ENCODE peak calls at places on chromosomes 13 and 19, in four cellular contexts. One of them, this sample, is unnamed.

GRCh38 chr13:49938921-49939320 is 2.8 kb upstream of the SPRYD7 start:
- DNase-seq in hepatocyte: peak
- DNase-seq in astrocyte of the cerebellum: no peak
- DNase-seq in GM20000: no peak
- DNase-seq in this sample: no peak

GRCh38 chr13:100941811-100942361 is 267.3 kb upstream of the TMTC4 start:
- DNase-seq in GM20000: no peak
- DNase-seq in hepatocyte: no peak
- DNase-seq in astrocyte of the cerebellum: no peak
- DNase-seq in this sample: no peak

GRCh38 chr13:50156140-50156539 is 140.9 kb downstream of the KCNRG start:
- DNase-seq in astrocyte of the cerebellum: peak
- DNase-seq in hepatocyte: no peak
- DNase-seq in GM20000: no peak
- DNase-seq in this sample: no peak

GRCh38 chr19:44927746-44928145 is 13.3 kb downstream of the APOC1 start:
- DNase-seq in astrocyte of the cerebellum: peak
- DNase-seq in GM20000: no peak
- DNase-seq in hepatocyte: no peak
- DNase-seq in this sample: no peak

GRCh38 chr13:100443278-100443997 is 145.2 kb downstream of the GGACT start:
- DNase-seq in astrocyte of the cerebellum: no peak
- DNase-seq in GM20000: no peak
- DNase-seq in hepatocyte: no peak
- DNase-seq in this sample: no peak

GRCh38 chr13:106493569-106493968 is 41.9 kb downstream of the EFNB2 start:
- DNase-seq in hepatocyte: no peak
- DNase-seq in astrocyte of the cerebellum: no peak
- DNase-seq in GM20000: peak
- DNase-seq in this sample: no peak

GRCh38 chr19:8050274-8051096 is 2.1 kb upstream of the CCL25 start:
- DNase-seq in hepatocyte: peak
- DNase-seq in GM20000: peak
- DNase-seq in astrocyte of the cerebellum: peak
- DNase-seq in this sample: peak

GRCh38 chr13:111315347-111315995 is 5.0 kb upstream of the TEX29 start:
- DNase-seq in GM20000: no peak
- DNase-seq in astrocyte of the cerebellum: no peak
- DNase-seq in hepatocyte: no peak
- DNase-seq in this sample: no peak

GRCh38 chr19:45423589-45424190 is at the start of gene ERCC1:
- DNase-seq in GM20000: peak
- DNase-seq in astrocyte of the cerebellum: peak
- DNase-seq in hepatocyte: peak
- DNase-seq in this sample: peak

GRCh38 chr19:39444598-39445257 is 654 bp upstream of the SUPT5H start:
- DNase-seq in hepatocyte: no peak
- DNase-seq in GM20000: no peak
- DNase-seq in astrocyte of the cerebellum: no peak
- DNase-seq in this sample: no peak

GRCh38 chr19:48819366-48819816 is 8.6 kb upstream of the BCAT2 start:
- DNase-seq in hepatocyte: peak
- DNase-seq in astrocyte of the cerebellum: no peak
- DNase-seq in GM20000: no peak
- DNase-seq in this sample: no peak

GRCh38 chr19:53908106-53908932 is 759 bp upstream of the CACNG7 start:
- DNase-seq in hepatocyte: peak
- DNase-seq in astrocyte of the cerebellum: peak
- DNase-seq in GM20000: peak
- DNase-seq in this sample: peak

GRCh38 chr19:49422407-49423277 is 599 bp downstream of the PTH2 start:
- DNase-seq in GM20000: peak
- DNase-seq in hepatocyte: peak
- DNase-seq in astrocyte of the cerebellum: no peak
- DNase-seq in this sample: peak

GRCh38 chr19:44752816-44753618 is 4.5 kb downstream of the BCL3 start:
- DNase-seq in hepatocyte: peak
- DNase-seq in astrocyte of the cerebellum: peak
- DNase-seq in GM20000: peak
- DNase-seq in this sample: peak

GRCh38 chr13:40149611-40150283 is 494.3 kb downstream of the COG6 start:
- DNase-seq in GM20000: no peak
- DNase-seq in hepatocyte: peak
- DNase-seq in astrocyte of the cerebellum: peak
- DNase-seq in this sample: no peak

GRCh38 chr13:41075034-41075433 is 13.7 kb downstream of the WBP4 start:
- DNase-seq in GM20000: peak
- DNase-seq in hepatocyte: peak
- DNase-seq in astrocyte of the cerebellum: peak
- DNase-seq in this sample: peak

GRCh38 chr19:13980340-13980739 is 25.8 kb downstream of the RFX1 start:
- DNase-seq in hepatocyte: no peak
- DNase-seq in GM20000: no peak
- DNase-seq in astrocyte of the cerebellum: no peak
- DNase-seq in this sample: no peak

GRCh38 chr13:90336507-90336906 is 1011.0 kb upstream of the MIR17HG start:
- DNase-seq in GM20000: no peak
- DNase-seq in astrocyte of the cerebellum: no peak
- DNase-seq in hepatocyte: no peak
- DNase-seq in this sample: no peak

GRCh38 chr13:73765651-73766384 is 368.4 kb downstream of the KLF12 start:
- DNase-seq in hepatocyte: peak
- DNase-seq in astrocyte of the cerebellum: peak
- DNase-seq in GM20000: peak
- DNase-seq in this sample: peak

GRCh38 chr19:58033741-58034475 is at the start of gene ZSCAN1:
- DNase-seq in astrocyte of the cerebellum: no peak
- DNase-seq in GM20000: no peak
- DNase-seq in hepatocyte: peak
- DNase-seq in this sample: peak

GRCh38 chr19:35171730-35172129 is 17.2 kb downstream of the FXYD5 start:
- DNase-seq in hepatocyte: no peak
- DNase-seq in GM20000: no peak
- DNase-seq in astrocyte of the cerebellum: no peak
- DNase-seq in this sample: no peak

GRCh38 chr13:59834801-59835200 is 328.9 kb downstream of the DIAPH3 start:
- DNase-seq in GM20000: no peak
- DNase-seq in astrocyte of the cerebellum: peak
- DNase-seq in hepatocyte: no peak
- DNase-seq in this sample: no peak

GRCh38 chr19:46860846-46861690 is at the start of gene ARHGAP35:
- DNase-seq in astrocyte of the cerebellum: no peak
- DNase-seq in hepatocyte: peak
- DNase-seq in GM20000: peak
- DNase-seq in this sample: no peak

GRCh38 chr19:19817357-19817756 is 4.2 kb downstream of the ZNF506 start:
- DNase-seq in GM20000: no peak
- DNase-seq in hepatocyte: no peak
- DNase-seq in astrocyte of the cerebellum: no peak
- DNase-seq in this sample: peak

GRCh38 chr19:29268103-29268502 is 55.2 kb upstream of the UQCRFS1 start:
- DNase-seq in hepatocyte: no peak
- DNase-seq in GM20000: no peak
- DNase-seq in astrocyte of the cerebellum: no peak
- DNase-seq in this sample: no peak

GRCh38 chr19:47110521-47111080 is 3.0 kb downstream of the ZC3H4 start:
- DNase-seq in astrocyte of the cerebellum: no peak
- DNase-seq in hepatocyte: no peak
- DNase-seq in GM20000: no peak
- DNase-seq in this sample: peak

GRCh38 chr13:99416411-99417121 is 84.7 kb upstream of the TM9SF2 start:
- DNase-seq in astrocyte of the cerebellum: no peak
- DNase-seq in hepatocyte: no peak
- DNase-seq in GM20000: no peak
- DNase-seq in this sample: peak

GRCh38 chr13:112956516-112957294 is 12.3 kb upstream of the MCF2L start:
- DNase-seq in GM20000: no peak
- DNase-seq in astrocyte of the cerebellum: no peak
- DNase-seq in hepatocyte: no peak
- DNase-seq in this sample: no peak
- TF ChIP-seq CTCF in GM20000: no peak
- TF ChIP-seq CTCF in astrocyte of the cerebellum: no peak
- TF ChIP-seq CTCF in hepatocyte: no peak
- TF ChIP-seq CTCF in this sample: no peak

GRCh38 chr19:40549007-40549708 is 27.5 kb upstream of the SHKBP1 start:
- DNase-seq in hepatocyte: peak
- DNase-seq in GM20000: peak
- DNase-seq in astrocyte of the cerebellum: peak
- DNase-seq in this sample: peak
- TF ChIP-seq CTCF in hepatocyte: peak
- TF ChIP-seq CTCF in GM20000: peak
- TF ChIP-seq CTCF in astrocyte of the cerebellum: peak
- TF ChIP-seq CTCF in this sample: peak

GRCh38 chr19:2337329-2337707 is 8.8 kb downstream of the SPPL2B start:
- DNase-seq in hepatocyte: peak
- DNase-seq in GM20000: no peak
- DNase-seq in astrocyte of the cerebellum: peak
- DNase-seq in this sample: no peak
- TF ChIP-seq CTCF in hepatocyte: peak
- TF ChIP-seq CTCF in GM20000: no peak
- TF ChIP-seq CTCF in astrocyte of the cerebellum: peak
- TF ChIP-seq CTCF in this sample: no peak

GRCh38 chr19:43422689-43423066 is 8.0 kb downstream of the TEX101 start:
- DNase-seq in GM20000: no peak
- DNase-seq in astrocyte of the cerebellum: no peak
- DNase-seq in hepatocyte: no peak
- DNase-seq in this sample: no peak

GRCh38 chr19:43423779-43424178 is 9.1 kb downstream of the TEX101 start:
- DNase-seq in astrocyte of the cerebellum: no peak
- DNase-seq in GM20000: no peak
- DNase-seq in hepatocyte: no peak
- DNase-seq in this sample: no peak

GRCh38 chr19:43422000-43422688 is 7.5 kb downstream of the TEX101 start:
- DNase-seq in hepatocyte: no peak
- DNase-seq in astrocyte of the cerebellum: no peak
- DNase-seq in GM20000: no peak
- DNase-seq in this sample: no peak

GRCh38 chr19:43429395-43429794 is 14.7 kb downstream of the TEX101 start:
- DNase-seq in GM20000: no peak
- DNase-seq in hepatocyte: no peak
- DNase-seq in astrocyte of the cerebellum: no peak
- DNase-seq in this sample: no peak

DNA sequence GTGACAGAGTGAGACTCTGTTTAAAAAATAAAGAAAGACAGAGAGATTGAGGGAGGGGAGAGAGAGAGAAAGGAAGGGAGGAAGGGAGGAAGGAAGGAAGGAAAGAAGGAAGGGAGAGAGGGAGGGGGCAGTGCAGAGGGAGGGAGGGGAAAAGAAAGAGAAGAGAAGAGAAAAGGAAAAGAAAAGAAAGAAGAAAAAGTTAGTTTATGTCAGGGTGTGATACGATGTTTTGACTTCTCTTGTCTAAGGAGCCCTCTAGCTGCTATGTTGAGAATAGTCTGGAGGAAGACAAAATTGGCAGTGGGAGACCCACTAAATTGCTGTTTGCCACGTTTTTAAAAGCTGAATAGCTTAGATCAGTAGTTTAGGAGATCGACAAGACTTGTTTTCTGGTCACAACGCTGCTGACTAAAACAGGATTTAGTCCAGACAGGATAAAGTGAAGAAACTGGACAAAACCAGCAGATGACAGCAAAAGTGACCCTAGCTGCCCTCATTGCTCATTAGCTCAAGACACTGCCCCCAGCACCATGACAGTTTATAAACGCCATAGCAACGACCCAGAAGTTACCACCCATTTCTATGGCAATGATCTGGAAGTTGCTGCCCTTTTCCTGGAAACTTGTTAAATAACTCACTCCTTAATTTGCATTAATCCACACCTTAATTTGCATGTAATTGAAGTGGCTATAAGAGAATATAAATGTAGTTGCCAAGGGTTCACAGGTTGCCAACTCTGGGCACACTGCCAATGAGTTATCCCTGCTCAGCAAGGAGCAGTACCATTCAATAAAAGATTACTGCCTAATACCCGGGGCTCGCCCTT is 11.1 kb downstream of the TEX101 start:
- DNase-seq in GM20000: no peak
- DNase-seq in hepatocyte: peak
- DNase-seq in astrocyte of the cerebellum: no peak
- DNase-seq in this sample: no peak
- TF ChIP-seq CTCF in GM20000: peak
- TF ChIP-seq CTCF in hepatocyte: peak
- TF ChIP-seq CTCF in astrocyte of the cerebellum: peak
- TF ChIP-seq CTCF in this sample: peak

GRCh38 chr19:1182727-1183126 is 8.7 kb upstream of the SBNO2 start:
- DNase-seq in hepatocyte: no peak
- DNase-seq in astrocyte of the cerebellum: no peak
- DNase-seq in GM20000: no peak
- DNase-seq in this sample: no peak
- TF ChIP-seq CTCF in hepatocyte: no peak
- TF ChIP-seq CTCF in astrocyte of the cerebellum: no peak
- TF ChIP-seq CTCF in GM20000: no peak
- TF ChIP-seq CTCF in this sample: no peak

DNA sequence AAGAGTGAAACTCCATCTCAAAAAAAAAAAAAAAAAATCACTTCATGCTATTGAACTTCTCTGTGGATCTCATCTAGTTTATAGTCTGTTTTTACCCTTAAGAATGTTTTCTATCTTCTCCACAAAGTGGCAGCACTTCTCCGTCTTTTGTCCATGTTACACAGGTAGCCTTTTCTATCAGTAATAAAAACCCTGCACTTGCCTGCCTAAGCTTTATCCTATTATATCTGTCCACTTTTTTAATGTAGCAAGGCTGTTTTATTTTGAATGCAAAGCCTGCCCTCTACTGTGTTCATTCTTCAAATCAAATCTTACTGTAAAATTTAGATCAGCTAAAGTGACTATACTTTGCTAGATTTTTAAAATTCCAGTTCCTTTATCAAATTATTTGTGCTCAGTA is 124.0 kb downstream of the STOML3 start:
- DNase-seq in astrocyte of the cerebellum: no peak
- DNase-seq in hepatocyte: no peak
- DNase-seq in GM20000: no peak
- DNase-seq in this sample: no peak
- TF ChIP-seq CTCF in astrocyte of the cerebellum: no peak
- TF ChIP-seq CTCF in hepatocyte: peak
- TF ChIP-seq CTCF in GM20000: no peak
- TF ChIP-seq CTCF in this sample: no peak

This sample was measured in activated CD8-positive, alpha-beta T cell treated with anti-CD3 and anti-CD28 coated beads for 36 hours.